ENCODE peak calls at places on chromosomes 12 and 14, in eight cellular contexts. B, M, E, S, D, C, K and O are unnamed samples.

GRCh38 chr12:109640961-109641360 is 67.4 kb downstream of the MVK start:
- DNase-seq in B (no peak), C (no peak), E (no peak), D (no peak), S (no peak), M (no peak), K (no peak), O (no peak)

GRCh38 chr12:1532796-1533195 is 61.6 kb downstream of the FBXL14 start:
- DNase-seq in M (no peak), C (no peak), S (no peak), D (no peak), E (no peak), K (no peak), B (no peak), O (no peak)

GRCh38 chr12:58916891-58917570 is 3.3 kb downstream of the LRIG3 start:
- DNase-seq in B (no peak), E (no peak), D (no peak), C (no peak), K (no peak), M (no peak), S (no peak), O (peak)

GRCh38 chr14:49959822-49960408 is 67.0 kb downstream of the ARF6 start:
- DNase-seq in C (no peak), B (no peak), K (peak), D (no peak), S (no peak), E (no peak), M (no peak), O (no peak)

GRCh38 chr14:25113394-25113793 is 63.4 kb upstream of the STXBP6 start:
- DNase-seq in E (no peak), S (no peak), C (no peak), B (no peak), K (no peak), M (no peak), D (no peak), O (no peak)

GRCh38 chr14:30903285-30904124 is 29.1 kb downstream of the COCH start:
- DNase-seq in M (no peak), D (no peak), B (no peak), C (no peak), K (no peak), S (no peak), E (no peak), O (no peak)

GRCh38 chr12:53050426-53051057 is 677 bp downstream of the TNS2 start:
- DNase-seq in S (no peak), C (no peak), E (no peak), M (no peak), K (no peak), B (no peak), D (no peak), O (no peak)

GRCh38 chr12:93777249-93777648 is 100.1 kb downstream of the CRADD start:
- DNase-seq in B (no peak), S (no peak), D (no peak), E (no peak), M (no peak), K (no peak), C (no peak), O (no peak)

GRCh38 chr12:31772685-31773222 is 43.9 kb upstream of the AMN1 start:
- DNase-seq in B (no peak), M (no peak), K (no peak), D (no peak), E (no peak), C (no peak), S (no peak), O (no peak)